ENCODE peak calls at places on chromosomes 2 and 18, in nine cellular contexts. P, F, L, T, S, G, O, Z and E are unnamed samples.

GRCh38 chr2:190947139-190947538 is 66.5 kb downstream of the GLS start:
- DNase-seq in P (peak), S (no peak), O (peak), F (no peak), Z (peak), G (peak), L (no peak), T (no peak), E (no peak)

GRCh38 chr2:75071766-75072165 is 113.3 kb downstream of the POLE4 start:
- DNase-seq in Z (no peak), T (no peak), P (peak), S (no peak), L (no peak), G (no peak), O (no peak), F (no peak), E (no peak)

GRCh38 chr2:61537590-61538178 is 472 bp downstream of the XPO1 start:
- DNase-seq in S (no peak), P (no peak), L (no peak), G (no peak), O (no peak), T (peak), Z (no peak), F (no peak), E (no peak)

GRCh38 chr2:148875387-148876051 is 492 bp downstream of the KIF5C start:
- DNase-seq in O (no peak), F (peak), S (no peak), P (no peak), G (peak), T (peak), Z (no peak), L (no peak), E (peak)

GRCh38 chr2:1730047-1730937 is 14.0 kb downstream of the PXDN start:
- DNase-seq in L (peak), O (no peak), T (peak), S (peak), Z (peak), P (peak), G (peak), F (no peak), E (peak)

GRCh38 chr2:132544045-132544630 is 125.9 kb downstream of the LYPD1 start:
- DNase-seq in O (no peak), L (no peak), G (peak), P (no peak), F (no peak), Z (no peak), T (no peak), S (no peak), E (no peak)

GRCh38 chr18:29912351-29912750 is 1130.2 kb downstream of the DSC3 start:
- DNase-seq in S (no peak), Z (no peak), F (no peak), L (no peak), G (no peak), T (no peak), P (no peak), O (no peak), E (peak)

GRCh38 chr2:25825238-25825637 is 53.0 kb downstream of the ASXL2 start:
- DNase-seq in L (no peak), G (no peak), T (no peak), S (peak), O (no peak), Z (no peak), P (no peak), F (no peak), E (no peak)

GRCh38 chr2:75466708-75467311 is 93.9 kb downstream of the EVA1A start:
- DNase-seq in T (peak), P (peak), O (peak), L (peak), Z (no peak), G (peak), S (peak), F (peak), E (no peak)

DNA sequence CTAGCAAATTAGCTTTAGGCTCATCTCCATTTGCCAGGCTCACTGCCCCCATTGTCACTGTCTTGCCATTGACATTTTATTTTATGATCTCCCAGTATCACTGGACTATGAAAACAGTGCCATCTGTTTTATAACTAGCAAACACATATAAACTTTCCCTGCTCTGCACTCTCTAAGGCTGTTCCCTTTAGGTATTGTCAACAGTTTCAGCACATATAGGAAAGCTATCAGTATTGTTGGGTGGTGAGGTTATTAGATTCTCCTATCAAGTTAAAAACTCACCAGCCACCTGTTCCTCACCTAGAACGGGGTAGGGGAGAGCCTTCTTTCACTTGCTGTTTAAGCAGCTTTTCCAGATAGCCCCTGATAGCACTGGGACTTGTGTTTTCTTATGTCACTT is 32.5 kb downstream of the CFLAR start:
- DNase-seq in F (no peak), G (no peak), P (no peak), O (no peak), L (no peak), S (no peak), T (no peak), Z (no peak), E (no peak)
- H3K4me3 ChIP-seq in F (no peak), G (no peak), P (no peak), O (peak), L (no peak), S (no peak), T (peak), Z (no peak), E (peak)

DNA sequence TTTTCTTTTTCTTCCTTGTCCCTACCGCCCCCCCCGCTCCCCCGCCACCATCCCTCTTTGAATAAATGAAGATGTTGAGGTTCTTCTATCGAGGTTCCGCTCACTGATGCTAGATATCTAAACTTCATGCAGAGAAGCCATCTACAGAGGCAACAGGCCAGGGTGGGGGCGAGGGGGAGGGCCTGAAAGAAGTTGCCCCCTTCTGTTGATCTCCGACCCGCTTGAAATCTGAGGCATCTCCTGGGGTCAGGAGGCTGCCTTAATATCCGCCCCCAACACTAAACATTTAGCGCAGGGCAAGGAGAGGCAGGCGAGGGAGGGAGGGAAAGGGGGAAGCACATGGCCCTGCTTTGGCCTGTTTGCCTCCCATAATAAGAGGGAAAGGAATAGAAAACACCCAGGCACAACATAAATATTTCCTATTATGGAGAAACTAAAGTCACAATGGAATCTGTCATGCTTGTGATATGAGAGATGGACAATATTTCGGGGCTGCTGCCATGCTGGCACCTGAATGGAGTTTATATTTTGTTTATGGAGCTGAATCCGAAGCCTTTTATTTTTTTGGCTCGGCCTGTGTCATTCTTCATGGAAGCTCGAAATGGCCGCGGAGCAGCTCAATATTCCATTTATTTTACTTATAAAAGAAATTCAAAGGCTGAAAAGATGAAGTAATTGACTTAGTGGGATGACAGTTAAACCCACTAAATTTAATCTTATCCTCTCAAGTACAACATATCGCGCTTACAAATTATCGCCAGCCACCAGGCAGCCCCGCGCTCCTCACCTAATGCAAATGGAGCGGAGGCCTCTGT is 221.1 kb downstream of the INSIG2 start:
- DNase-seq in P (no peak), T (peak), F (no peak), S (no peak), Z (no peak), L (peak), O (no peak), G (peak), E (peak)
- H3K4me2 ChIP-seq in P (peak), T (peak), F (peak), S (peak), Z (peak), L (peak), O (no peak), G (peak), E (peak)

GRCh38 chr18:22560283-22560627 is 142.5 kb upstream of the CTAGE1 start:
- DNase-seq in O (no peak), L (no peak), G (no peak), T (no peak), P (no peak), Z (no peak), F (no peak), S (no peak), E (no peak)
- H3K4me3 ChIP-seq in O (peak), L (peak), G (no peak), T (peak), P (peak), Z (peak), F (no peak), S (no peak), E (peak)

DNA sequence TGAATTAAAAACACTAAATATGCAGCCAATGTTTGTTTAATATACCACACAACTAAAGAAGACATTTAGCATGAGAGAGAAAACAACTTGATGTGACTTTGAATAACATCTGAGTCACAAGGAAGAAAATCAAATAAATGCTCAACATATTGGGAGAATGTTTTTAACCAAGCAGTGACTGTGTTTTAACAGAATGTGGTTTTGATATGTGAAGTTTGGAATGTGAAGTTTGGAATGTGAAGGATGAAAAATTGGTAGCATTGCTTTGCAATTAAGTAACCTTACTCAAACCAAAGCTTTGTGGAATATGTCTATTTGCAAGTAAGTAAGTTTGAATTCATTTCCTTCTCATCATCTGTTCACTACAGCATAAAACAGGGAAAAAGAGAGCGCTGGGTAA is 128.2 kb upstream of the DNAJC10 start:
- DNase-seq in O (no peak), L (no peak), F (no peak), T (peak), G (peak), Z (peak), S (peak), P (peak), E (peak)
- H3K4me2 ChIP-seq in O (peak), L (no peak), F (no peak), T (peak), G (no peak), Z (peak), S (no peak), P (peak), E (peak)

GRCh38 chr2:113123731-113124130 is 3.7 kb upstream of the IL1RN start:
- DNase-seq in T (no peak), Z (no peak), O (no peak), F (no peak), S (no peak), L (no peak), P (no peak), G (no peak), E (no peak)
- H3K4me3 ChIP-seq in T (no peak), Z (no peak), O (no peak), F (no peak), S (no peak), L (no peak), P (no peak), G (no peak), E (no peak)

GRCh38 chr2:127175821-127176354 is 44.2 kb downstream of the CYP27C1 start:
- DNase-seq in S (no peak), F (no peak), G (no peak), P (peak), Z (no peak), T (peak), L (no peak), O (no peak), E (no peak)

GRCh38 chr2:127175406-127175805 is 44.7 kb downstream of the CYP27C1 start:
- DNase-seq in T (peak), Z (no peak), O (no peak), G (no peak), L (no peak), P (peak), S (no peak), F (no peak), E (peak)

GRCh38 chr2:127174977-127175376 is 45.1 kb downstream of the CYP27C1 start:
- DNase-seq in Z (no peak), F (no peak), G (no peak), P (peak), S (no peak), L (no peak), O (no peak), T (peak), E (peak)

GRCh38 chr2:127177617-127178278 is 42.4 kb downstream of the CYP27C1 start:
- DNase-seq in L (no peak), Z (no peak), G (no peak), S (no peak), O (no peak), T (no peak), P (no peak), F (no peak), E (no peak)

GRCh38 chr2:127176371-127177311 is 43.5 kb downstream of the CYP27C1 start:
- DNase-seq in O (no peak), G (no peak), T (peak), P (peak), Z (no peak), L (peak), S (peak), F (no peak), E (no peak)
- H3K4me2 ChIP-seq in O (no peak), G (no peak), T (peak), P (peak), Z (no peak), L (no peak), S (no peak), F (no peak), E (peak)

GRCh38 chr18:62386616-62387015 is 61.5 kb downstream of the TNFRSF11A start:
- DNase-seq in S (no peak), L (no peak), G (no peak), Z (no peak), T (no peak), P (no peak), F (no peak), O (no peak), E (no peak)

GRCh38 chr18:62387257-62387656 is 62.1 kb downstream of the TNFRSF11A start:
- DNase-seq in G (no peak), S (no peak), P (no peak), Z (no peak), F (no peak), L (no peak), O (no peak), T (no peak), E (no peak)

GRCh38 chr18:62384068-62384467 is 59.0 kb downstream of the TNFRSF11A start:
- DNase-seq in F (no peak), Z (no peak), P (no peak), S (no peak), T (no peak), O (no peak), G (no peak), L (no peak), E (no peak)

GRCh38 chr18:62386091-62386490 is 61.0 kb downstream of the TNFRSF11A start:
- DNase-seq in Z (no peak), L (no peak), P (no peak), O (no peak), G (no peak), S (no peak), F (no peak), T (no peak), E (no peak)

GRCh38 chr18:62384610-62385097 is 59.5 kb downstream of the TNFRSF11A start:
- DNase-seq in O (peak), T (no peak), P (no peak), F (no peak), Z (no peak), G (peak), S (peak), L (peak), E (no peak)
- H3K4me3 ChIP-seq in O (peak), T (no peak), P (peak), F (no peak), Z (peak), G (no peak), S (no peak), L (peak), E (peak)

GRCh38 chr18:75916641-75916982 is 489.1 kb upstream of the SMIM21 start:
- DNase-seq in G (no peak), S (no peak), T (no peak), F (no peak), Z (no peak), L (no peak), O (no peak), P (no peak), E (no peak)
- H3K4me2 ChIP-seq in G (peak), S (peak), T (no peak), F (no peak), Z (peak), L (peak), O (no peak), P (no peak), E (no peak)

GRCh38 chr2:158967114-158967730 is 1.2 kb upstream of the TANC1 start:
- DNase-seq in S (no peak), G (peak), L (no peak), Z (no peak), O (no peak), F (no peak), P (no peak), T (peak), E (peak)

GRCh38 chr2:158966321-158966720 is 2.1 kb upstream of the TANC1 start:
- DNase-seq in O (no peak), Z (no peak), F (no peak), L (no peak), G (no peak), P (peak), T (no peak), S (no peak), E (no peak)

GRCh38 chr2:158969162-158969716 is 799 bp downstream of the TANC1 start:
- DNase-seq in S (no peak), T (peak), F (no peak), G (no peak), L (no peak), O (no peak), P (no peak), Z (no peak), E (peak)

GRCh38 chr2:158968396-158969161 is at the start of gene TANC1:
- DNase-seq in L (peak), T (peak), F (no peak), P (peak), Z (peak), G (peak), S (peak), O (peak), E (peak)

DNA sequence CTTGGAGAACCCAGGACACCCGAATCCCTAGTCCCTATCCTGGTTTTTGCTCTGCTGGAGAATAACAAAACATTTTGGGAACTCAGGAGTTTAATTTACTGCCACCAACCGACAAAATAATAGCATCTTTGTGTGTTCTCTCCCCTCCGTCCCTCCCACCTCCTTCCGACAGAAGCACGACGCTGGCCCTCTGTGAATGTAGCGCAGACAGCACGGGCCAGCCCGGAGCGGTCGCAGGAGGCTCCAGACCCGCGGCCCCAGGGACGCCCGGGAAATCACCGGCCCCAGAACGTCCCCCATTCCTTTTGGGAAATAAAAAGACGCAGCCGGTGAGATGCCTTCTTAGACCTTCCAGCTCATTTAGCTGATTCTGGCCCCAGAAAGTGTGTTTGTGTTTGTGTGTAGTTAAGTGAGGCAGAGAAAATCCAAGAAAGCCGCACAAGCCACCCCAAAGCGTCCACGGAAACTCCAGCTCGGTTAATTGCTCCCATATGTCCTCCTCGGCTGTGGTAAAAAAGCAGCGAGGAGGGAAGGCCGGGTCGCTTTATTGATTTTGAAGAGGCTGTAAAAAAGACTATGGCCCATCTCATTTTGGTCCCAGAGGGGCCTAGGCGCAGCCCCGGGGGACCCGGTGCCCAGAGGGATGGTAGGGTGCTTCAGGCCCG is 577 bp upstream of the TANC1 start:
- DNase-seq in S (peak), T (peak), Z (peak), L (peak), G (peak), F (no peak), O (peak), P (peak), E (peak)
- H3K4me3 ChIP-seq in S (peak), T (peak), Z (peak), L (peak), G (peak), F (no peak), O (peak), P (peak), E (peak)